ENCODE peak calls at places on chromosomes 16 and 17, in seven cellular contexts. V, A, L, Y, T, I and M are unnamed samples.

GRCh38 chr17:41734139-41734948 is at the start of gene HAP1:
- DNase-seq in V (no peak), A (no peak), L (no peak), Y (peak; percentile 83), T (no peak), I (peak; percentile 33), M (peak; percentile 83)

GRCh38 chr17:79778504-79779087 is 648 bp downstream of the CBX2 start:
- DNase-seq in V (peak; percentile 42), A (no peak), L (no peak), Y (peak; percentile 87), T (no peak), I (no peak), M (peak; percentile 54)

GRCh38 chr17:50045154-50045553 is 10.8 kb upstream of the ITGA3 start:
- DNase-seq in V (no peak), A (no peak), L (no peak), Y (no peak), T (no peak), I (no peak), M (no peak)

GRCh38 chr17:6695565-6695964 is 17.6 kb downstream of the SLC13A5 start:
- DNase-seq in V (no peak), A (no peak), L (no peak), Y (no peak), T (no peak), I (no peak), M (no peak)

GRCh38 chr16:3129137-3130131 is 5.4 kb upstream of the ZNF213 start:
- DNase-seq in V (no peak), A (no peak), L (peak; percentile 82), Y (peak; percentile 65), T (no peak), I (peak; percentile 61), M (peak; percentile 91)

GRCh38 chr17:11991461-11991860 is 5.8 kb downstream of the ZNF18 start:
- DNase-seq in V (no peak), A (no peak), L (no peak), Y (no peak), T (no peak), I (no peak), M (no peak)

GRCh38 chr17:40326014-40326831 is 17.2 kb downstream of the RARA start:
- DNase-seq in V (no peak), A (no peak), L (peak; percentile 69), Y (no peak), T (no peak), I (no peak), M (no peak)

GRCh38 chr17:31738488-31738887 is 120.6 kb downstream of the COPRS start:
- DNase-seq in V (no peak), A (no peak), L (no peak), Y (no peak), T (no peak), I (no peak), M (no peak)

GRCh38 chr16:78375055-78375679 is 275.7 kb downstream of the WWOX start:
- DNase-seq in V (no peak), A (no peak), L (no peak), Y (no peak), T (no peak), I (no peak), M (no peak)

GRCh38 chr16:56286819-56287218 is 95.5 kb downstream of the GNAO1 start:
- DNase-seq in V (no peak), A (no peak), L (no peak), Y (no peak), T (no peak), I (no peak), M (no peak)

GRCh38 chr17:14069251-14069981 is at the start of gene COX10:
- DNase-seq in V (peak; percentile 79), A (peak; percentile 73), L (peak; percentile 86), Y (peak; percentile 89), T (peak; percentile 51), I (peak; percentile 58), M (peak; percentile 88)

GRCh38 chr17:74317071-74317470 is 9.0 kb upstream of the KIF19 start:
- DNase-seq in V (no peak), A (no peak), L (no peak), Y (no peak), T (no peak), I (no peak), M (no peak)

GRCh38 chr17:18991531-18992315 is 12.8 kb downstream of the FAM83G start:
- DNase-seq in V (no peak), A (no peak), L (no peak), Y (no peak), T (no peak), I (no peak), M (no peak)

GRCh38 chr17:76578376-76578775 is 7.3 kb downstream of the ST6GALNAC2 start:
- DNase-seq in V (no peak), A (no peak), L (no peak), Y (no peak), T (no peak), I (no peak), M (peak; percentile 95)

GRCh38 chr17:34569591-34569990 is 9.8 kb upstream of the TMEM132E start:
- DNase-seq in V (no peak), A (no peak), L (no peak), Y (no peak), T (no peak), I (no peak), M (no peak)

GRCh38 chr17:34570491-34570890 is 8.9 kb upstream of the TMEM132E start:
- DNase-seq in V (no peak), A (no peak), L (no peak), Y (no peak), T (no peak), I (no peak), M (no peak)

GRCh38 chr17:34575182-34575581 is 4.2 kb upstream of the TMEM132E start:
- DNase-seq in V (no peak), A (no peak), L (no peak), Y (no peak), T (no peak), I (no peak), M (no peak)

GRCh38 chr17:34571428-34572130 is 7.8 kb upstream of the TMEM132E start:
- DNase-seq in V (no peak), A (no peak), L (no peak), Y (peak; percentile 39), T (no peak), I (no peak), M (no peak)

DNA sequence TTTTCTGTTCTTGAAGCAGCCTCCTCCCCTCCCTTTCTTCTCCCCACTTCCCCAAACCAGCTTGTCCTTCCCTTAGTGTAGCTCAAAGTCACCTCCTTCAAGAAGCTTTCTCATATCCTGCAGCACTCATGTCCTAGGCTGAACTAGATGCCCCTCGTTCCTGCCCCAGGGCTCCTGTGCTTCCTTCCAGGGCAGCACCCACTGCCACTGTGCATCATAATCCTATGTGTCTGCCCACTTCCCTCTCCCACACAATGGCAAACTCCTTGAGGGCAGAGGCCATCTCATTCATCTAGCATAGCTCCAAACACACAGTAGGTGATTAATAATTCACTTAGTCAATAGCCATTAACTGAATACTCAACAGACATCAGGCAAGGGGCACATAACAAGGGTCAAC is 6.9 kb upstream of the TMEM132E start:
- DNase-seq in V (no peak), A (no peak), L (no peak), Y (no peak), T (no peak), I (no peak), M (no peak)
- TF ChIP-seq JUND in V (no peak), A (no peak), L (no peak), Y (no peak), T (no peak), I (no peak), M (no peak)

GRCh38 chr17:2631211-2631610 is 37.8 kb downstream of the PAFAH1B1 start:
- DNase-seq in V (no peak), A (no peak), L (no peak), Y (no peak), T (no peak), I (no peak), M (no peak)
- TF ChIP-seq JUND in V (no peak), A (no peak), L (no peak), Y (no peak), T (no peak), I (no peak), M (no peak)

GRCh38 chr16:74035816-74036215 is 260.8 kb upstream of the PSMD7 start:
- DNase-seq in V (peak; percentile 39), A (peak; percentile 7), L (peak; percentile 12), Y (peak; percentile 62), T (no peak), I (no peak), M (no peak)
- TF ChIP-seq JUND in V (no peak), A (no peak), L (no peak), Y (no peak), T (no peak), I (no peak), M (no peak)

GRCh38 chr16:89122322-89122831 is 28.7 kb downstream of the ACSF3 start:
- DNase-seq in V (no peak), A (no peak), L (no peak), Y (no peak), T (no peak), I (no peak), M (peak; percentile 99)
- TF ChIP-seq JUND in V (no peak), A (no peak), L (no peak), Y (no peak), T (no peak), I (no peak), M (no peak)

GRCh38 chr17:29914819-29915537 is 15.1 kb downstream of the SSH2 start:
- DNase-seq in V (no peak), A (no peak), L (no peak), Y (no peak), T (no peak), I (no peak), M (no peak)

GRCh38 chr17:29918016-29918415 is 12.0 kb downstream of the SSH2 start:
- DNase-seq in V (no peak), A (no peak), L (no peak), Y (no peak), T (no peak), I (no peak), M (no peak)

DNA sequence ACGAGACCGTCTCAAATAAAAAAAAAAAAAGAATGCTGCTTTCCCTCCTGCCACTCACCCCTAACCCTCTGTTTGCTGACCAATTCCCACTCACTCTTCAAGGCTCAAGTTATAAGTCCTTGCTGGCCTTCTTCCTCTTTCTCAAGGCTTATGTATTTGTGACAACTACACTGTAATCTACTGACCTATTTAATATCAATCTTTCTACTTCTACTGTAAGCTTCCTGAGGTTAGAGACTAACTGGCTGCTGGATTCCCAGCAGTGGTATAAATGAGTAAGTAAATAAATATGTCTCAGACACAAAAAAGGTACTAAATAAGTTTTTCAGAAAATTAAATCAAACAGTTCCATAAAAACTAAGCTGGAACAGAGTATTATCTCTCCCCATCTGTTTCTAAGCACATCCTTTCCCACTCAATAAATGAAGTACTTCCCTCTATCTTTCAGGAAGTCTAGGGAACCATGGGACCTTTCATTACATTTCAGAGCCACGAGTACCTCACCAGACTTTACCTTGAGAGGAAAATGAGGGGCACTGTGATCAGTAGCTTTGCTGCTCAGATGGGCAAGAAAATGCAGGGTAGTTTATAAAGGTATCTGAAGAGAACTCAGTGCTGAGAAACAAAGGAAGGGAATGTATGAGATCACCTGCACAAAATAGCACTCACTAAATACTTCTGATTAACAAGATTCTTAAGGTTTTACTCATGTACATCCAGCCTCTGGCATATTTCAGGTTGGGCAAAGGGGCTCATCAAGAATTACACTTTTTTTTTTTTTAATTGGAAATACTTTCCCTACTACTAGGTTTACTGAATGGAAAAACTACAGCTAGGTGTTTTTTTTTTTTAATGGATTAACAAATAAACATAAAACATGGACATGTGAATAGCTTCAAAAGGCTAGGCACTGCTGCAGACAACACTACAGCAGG is 10.8 kb downstream of the SSH2 start:
- DNase-seq in V (no peak), A (no peak), L (no peak), Y (no peak), T (no peak), I (no peak), M (no peak)
- TF ChIP-seq JUND in V (no peak), A (no peak), L (no peak), Y (peak; percentile 18), T (no peak), I (no peak), M (no peak)